ENCODE peak calls at places on chromosomes 6 and 20, in eight cellular contexts. R is A673; Y is activated effector memory CD4-positive, alpha-beta T cell treated with anti-CD3 and anti-CD28 coated beads, Interleukin-2, amount 50 U/mL, for 16 hours; W is lower leg skin; O is NCI-H1105; K is effector CD4-positive, alpha-beta T cell; L is fibroblast of pulmonary artery; P is HuH-7.5. E is an unnamed sample.

GRCh38 chr20:57211949-57212889 is 54.2 kb downstream of the BMP7 start:
- DNase-seq in R (no peak), Y (no peak), W (peak), O (no peak), K (no peak), L (peak), P (no peak), E (peak)

GRCh38 chr6:30882764-30883475 is 1.4 kb upstream of the DDR1 start:
- DNase-seq in R (no peak), Y (peak), W (peak), O (no peak), K (no peak), L (no peak), P (no peak), E (no peak)

GRCh38 chr6:165963750-165964149 is 203.9 kb downstream of the TBXT start:
- DNase-seq in R (no peak), Y (no peak), W (no peak), O (no peak), K (no peak), L (no peak), P (no peak), E (no peak)

GRCh38 chr20:17646901-17647301 is 35.1 kb downstream of the RRBP1 start:
- DNase-seq in R (no peak), Y (peak), W (no peak), O (peak), K (no peak), L (no peak), P (no peak), E (no peak)

GRCh38 chr6:119162134-119162761 is 83.8 kb upstream of the FAM184A start:
- DNase-seq in R (no peak), Y (no peak), W (no peak), O (no peak), K (no peak), L (no peak), P (no peak), E (no peak)

GRCh38 chr6:85660181-85660611 is 17.5 kb upstream of the SYNCRIP start:
- DNase-seq in R (peak), Y (no peak), W (no peak), O (no peak), K (no peak), L (peak), P (no peak), E (no peak)

GRCh38 chr6:32982084-32982701 is 13.8 kb downstream of the BRD2 start:
- DNase-seq in R (peak), Y (no peak), W (no peak), O (peak), K (no peak), L (no peak), P (no peak), E (no peak)

GRCh38 chr6:38039497-38039896 is 220.0 kb downstream of the ZFAND3 start:
- DNase-seq in R (no peak), Y (no peak), W (no peak), O (no peak), K (no peak), L (no peak), P (no peak), E (no peak)

GRCh38 chr20:17500826-17501225 is 30.4 kb downstream of the BFSP1 start:
- DNase-seq in R (no peak), Y (peak), W (no peak), O (no peak), K (no peak), L (no peak), P (no peak), E (no peak)

GRCh38 chr6:37807656-37808055 is 11.9 kb upstream of the ZFAND3 start:
- DNase-seq in R (no peak), Y (no peak), W (no peak), O (no peak), K (no peak), L (no peak), P (no peak), E (no peak)

GRCh38 chr6:25130518-25130917 is 148.7 kb upstream of the CARMIL1 start:
- DNase-seq in R (no peak), Y (no peak), W (no peak), O (no peak), K (no peak), L (peak), P (no peak), E (no peak)

GRCh38 chr6:29739882-29740261 is 16.6 kb downstream of the HLA-F start:
- DNase-seq in R (no peak), Y (no peak), W (no peak), O (no peak), K (no peak), L (no peak), P (no peak), E (no peak)

GRCh38 chr6:113696960-113697359 is 160.2 kb upstream of the MARCKS start:
- DNase-seq in R (no peak), Y (no peak), W (no peak), O (no peak), K (no peak), L (no peak), P (no peak), E (no peak)

GRCh38 chr6:136703331-136703846 is 88.9 kb downstream of the MAP3K5 start:
- DNase-seq in R (peak), Y (peak), W (no peak), O (no peak), K (no peak), L (no peak), P (no peak), E (no peak)

GRCh38 chr20:44182863-44183262 is 4.1 kb downstream of the JPH2 start:
- DNase-seq in R (no peak), Y (no peak), W (no peak), O (no peak), K (no peak), L (no peak), P (no peak), E (no peak)

GRCh38 chr6:143516700-143517446 is 5.4 kb upstream of the FUCA2 start:
- DNase-seq in R (no peak), Y (no peak), W (no peak), O (no peak), K (no peak), L (no peak), P (no peak), E (no peak)

GRCh38 chr6:28207244-28208179 is 17.6 kb upstream of the ZSCAN9 start:
- DNase-seq in R (peak), Y (peak), W (no peak), O (no peak), K (no peak), L (peak), P (no peak), E (no peak)

GRCh38 chr6:5728726-5729434 is 277.8 kb downstream of the NRN1 start:
- DNase-seq in R (no peak), Y (no peak), W (no peak), O (peak), K (no peak), L (peak), P (no peak), E (no peak)

GRCh38 chr6:41637179-41638001 is 878 bp upstream of the MDFI start:
- DNase-seq in R (no peak), Y (no peak), W (no peak), O (no peak), K (no peak), L (no peak), P (peak), E (no peak)

GRCh38 chr6:44278774-44279697 is 8.8 kb downstream of the TMEM151B start:
- DNase-seq in R (peak), Y (no peak), W (no peak), O (no peak), K (no peak), L (no peak), P (no peak), E (no peak)